ENCODE peak calls at places on chromosomes 12 and 14, in six cellular contexts. D is PC-3, P is A549, Y is thoracic aorta, X is cardiac muscle cell, Q is lung. W is an unnamed sample.

GRCh38 chr14:91998667-91999570 is 40.9 kb downstream of the TRIP11 start:
- DNase-seq in D (no peak), P (no peak), Y (no peak), X (no peak), Q (no peak), W (no peak)

GRCh38 chr12:114685869-114686268 is 1.9 kb upstream of the TBX3 start:
- DNase-seq in D (no peak), P (no peak), Y (no peak), X (no peak), Q (no peak), W (no peak)

GRCh38 chr14:61678966-61679365 is 16.3 kb upstream of the HIF1A start:
- DNase-seq in D (no peak), P (no peak), Y (no peak), X (peak), Q (no peak), W (no peak)

GRCh38 chr12:4850857-4851380 is 58.8 kb upstream of the KCNA1 start:
- DNase-seq in D (no peak), P (no peak), Y (no peak), X (no peak), Q (no peak), W (no peak)

GRCh38 chr14:70415788-70416187 is 1.1 kb downstream of the SYNJ2BP start:
- DNase-seq in D (no peak), P (no peak), Y (no peak), X (no peak), Q (no peak), W (no peak)

GRCh38 chr14:94317259-94317658 is 5.9 kb downstream of the SERPINA6 start:
- DNase-seq in D (no peak), P (no peak), Y (no peak), X (peak), Q (no peak), W (peak)

GRCh38 chr12:82996168-82996812 is 309.6 kb downstream of the TMTC2 start:
- DNase-seq in D (peak), P (no peak), Y (no peak), X (no peak), Q (no peak), W (no peak)

GRCh38 chr12:108320503-108321293 is 18.4 kb downstream of the CMKLR1 start:
- DNase-seq in D (no peak), P (no peak), Y (no peak), X (no peak), Q (no peak), W (no peak)

GRCh38 chr14:68509188-68509953 is 283.5 kb downstream of the ZFP36L1 start:
- DNase-seq in D (no peak), P (no peak), Y (no peak), X (no peak), Q (no peak), W (peak)

GRCh38 chr12:119683413-119683812 is 15.5 kb downstream of the PRKAB1 start:
- DNase-seq in D (peak), P (no peak), Y (no peak), X (peak), Q (no peak), W (no peak)

GRCh38 chr12:67449591-67450052 is 180.5 kb downstream of the CAND1 start:
- DNase-seq in D (no peak), P (no peak), Y (no peak), X (no peak), Q (no peak), W (no peak)

GRCh38 chr14:77220246-77221017 is 38.8 kb downstream of the TMEM63C start:
- DNase-seq in D (no peak), P (no peak), Y (no peak), X (no peak), Q (no peak), W (no peak)

GRCh38 chr12:51460519-51460918 is 35.9 kb downstream of the SLC4A8 start:
- DNase-seq in D (peak), P (peak), Y (no peak), X (no peak), Q (no peak), W (no peak)

GRCh38 chr12:10851243-10851858 is 2.1 kb upstream of the PRR4 start:
- DNase-seq in D (peak), P (no peak), Y (no peak), X (no peak), Q (no peak), W (no peak)

GRCh38 chr12:131604146-131604844 is 106.6 kb upstream of the SFSWAP start:
- DNase-seq in D (no peak), P (no peak), Y (no peak), X (no peak), Q (no peak), W (no peak)

GRCh38 chr14:91482278-91483023 is 27.7 kb downstream of the PPP4R3A start:
- DNase-seq in D (peak), P (no peak), Y (no peak), X (peak), Q (no peak), W (no peak)

GRCh38 chr14:89721330-89721729 is 233.2 kb downstream of the EFCAB11 start:
- DNase-seq in D (no peak), P (no peak), Y (no peak), X (no peak), Q (no peak), W (no peak)

GRCh38 chr14:89721991-89722390 is 232.5 kb downstream of the EFCAB11 start:
- DNase-seq in D (no peak), P (peak), Y (no peak), X (peak), Q (no peak), W (no peak)

GRCh38 chr14:89720741-89721315 is 233.7 kb downstream of the EFCAB11 start:
- DNase-seq in D (no peak), P (no peak), Y (no peak), X (no peak), Q (peak), W (peak)

GRCh38 chr14:89720076-89720687 is 234.3 kb downstream of the EFCAB11 start:
- DNase-seq in D (no peak), P (no peak), Y (no peak), X (no peak), Q (no peak), W (no peak)

GRCh38 chr14:89723930-89724915 is 230.3 kb downstream of the EFCAB11 start:
- DNase-seq in D (no peak), P (no peak), Y (no peak), X (no peak), Q (no peak), W (peak)
- H3K27ac ChIP-seq in D (no peak), P (no peak), Y (no peak), X (no peak), Q (no peak), W (no peak)

DNA sequence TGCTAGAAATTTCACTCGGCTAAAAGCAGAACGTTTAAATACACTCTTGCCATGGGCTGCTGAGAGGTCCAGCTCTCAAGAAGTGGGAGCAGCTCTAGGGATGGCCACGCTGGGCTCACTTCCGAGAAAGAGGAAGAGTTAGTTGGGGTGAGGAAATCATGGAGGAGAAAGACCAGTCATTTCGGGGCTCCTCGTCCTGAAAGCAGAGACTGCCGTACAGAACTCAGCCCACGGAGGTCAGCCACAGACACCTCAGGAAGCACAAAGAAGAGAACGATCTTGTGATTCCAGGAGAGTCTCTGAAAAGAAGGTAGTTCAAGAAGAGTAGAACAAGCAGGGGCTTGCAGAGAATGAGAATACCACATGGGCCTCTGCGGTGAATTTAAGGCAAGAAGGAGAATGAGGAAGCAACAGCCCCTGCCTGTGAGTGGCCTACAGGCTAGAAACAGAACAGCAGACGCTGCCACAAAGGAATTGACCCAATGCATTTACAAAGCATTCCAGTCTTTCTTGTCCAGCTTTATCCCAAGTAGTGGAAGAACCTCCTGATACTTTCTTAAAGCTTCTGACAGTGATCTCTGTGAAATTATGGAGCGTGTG is 311.9 kb downstream of the CACNA1C start:
- DNase-seq in D (no peak), P (no peak), Y (no peak), X (no peak), Q (no peak), W (no peak)
- TF ChIP-seq CTCF in D (no peak), P (no peak), Y (no peak), X (no peak), Q (no peak), W (no peak)

DNA sequence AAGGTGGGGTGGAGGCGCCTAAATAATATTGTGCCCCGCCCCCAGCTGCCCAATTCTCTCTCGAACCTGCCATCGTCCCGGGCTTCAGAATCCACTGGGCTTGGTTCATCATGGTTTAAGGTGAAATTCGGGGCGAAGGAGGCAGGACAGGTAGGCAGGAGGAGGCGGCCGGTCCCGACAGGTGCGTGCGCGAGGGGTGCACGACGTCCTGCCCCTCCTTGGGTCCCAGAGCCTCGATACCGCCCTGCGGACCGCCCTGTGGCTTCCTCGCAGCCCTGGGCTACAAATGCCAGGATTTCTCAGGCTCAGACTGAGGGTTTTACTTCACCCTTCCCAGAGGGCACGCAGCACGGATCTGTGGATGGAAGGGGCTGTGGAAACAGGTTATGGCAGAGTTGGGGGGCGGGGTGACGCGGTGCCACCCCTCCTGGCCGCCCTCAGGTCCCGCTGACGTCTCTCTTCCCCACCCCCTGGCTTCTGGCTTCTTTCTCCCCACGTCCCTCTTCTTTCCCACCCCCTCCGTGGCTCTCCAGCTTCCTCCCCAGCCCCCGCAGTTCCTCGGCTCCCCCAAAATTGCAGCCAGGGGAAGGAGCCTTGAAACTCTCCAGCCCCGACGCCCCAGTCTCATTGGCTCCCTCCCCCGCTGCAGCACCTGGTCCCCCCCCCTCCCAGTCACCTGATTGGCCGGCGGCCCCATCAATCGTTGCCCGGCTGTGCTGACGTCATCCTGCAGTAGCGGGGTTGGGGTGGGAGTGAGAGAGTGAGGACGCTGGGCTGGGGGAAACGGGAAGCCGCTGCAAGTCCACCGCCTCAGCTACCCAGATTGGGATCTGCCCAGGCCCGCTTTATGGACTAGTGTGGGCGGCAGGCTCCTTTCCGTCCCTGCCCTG is at the start of gene CLSTN3:
- DNase-seq in D (peak), P (no peak), Y (peak), X (peak), Q (peak), W (no peak)
- H3K27ac ChIP-seq in D (no peak), P (no peak), Y (peak), X (no peak), Q (peak), W (peak)

GRCh38 chr14:44791730-44792129 is 170.0 kb downstream of the KLHL28 start:
- DNase-seq in D (no peak), P (no peak), Y (no peak), X (no peak), Q (no peak), W (no peak)

GRCh38 chr14:44785096-44785495 is 176.7 kb downstream of the KLHL28 start:
- DNase-seq in D (no peak), P (no peak), Y (no peak), X (peak), Q (no peak), W (no peak)

GRCh38 chr14:44783899-44784298 is 177.8 kb downstream of the KLHL28 start:
- DNase-seq in D (no peak), P (no peak), Y (no peak), X (no peak), Q (no peak), W (no peak)

GRCh38 chr14:44782775-44783238 is 178.9 kb downstream of the KLHL28 start:
- DNase-seq in D (peak), P (no peak), Y (no peak), X (peak), Q (no peak), W (no peak)

DNA sequence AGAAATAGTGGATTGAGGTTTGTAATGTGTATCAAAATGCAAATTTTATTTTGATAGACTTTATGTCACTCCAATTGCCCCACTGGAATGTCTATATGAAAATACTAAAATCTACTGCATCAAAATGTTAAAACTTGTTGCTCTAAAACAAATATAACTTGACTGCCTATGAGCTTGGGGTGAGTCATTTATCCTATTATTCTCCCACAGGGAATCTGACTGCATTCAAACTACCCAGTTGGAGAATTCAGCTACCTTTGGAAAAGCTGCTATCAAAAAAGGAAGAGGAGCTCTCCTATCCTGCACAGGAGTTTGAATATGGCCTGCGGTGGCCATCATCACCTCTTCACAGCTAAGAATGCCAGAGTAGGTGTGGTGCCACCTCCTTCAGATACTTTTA is 173.1 kb downstream of the KLHL28 start:
- DNase-seq in D (peak), P (no peak), Y (no peak), X (no peak), Q (no peak), W (no peak)
- TF ChIP-seq CTCF in D (no peak), P (no peak), Y (no peak), X (no peak), Q (no peak), W (no peak)

GRCh38 chr14:88986146-88986841 is 161.8 kb downstream of the TTC8 start:
- DNase-seq in D (peak), P (peak), Y (no peak), X (peak), Q (peak), W (no peak)
- H3K27ac ChIP-seq in D (peak), P (peak), Y (no peak), X (no peak), Q (no peak), W (no peak)

W was measured in vagina.